ENCODE peak calls at places on chromosomes 1 and 21, in eight cellular contexts. D is hypothalamus, R is cardiac muscle cell, K is GM12891, N is left ventricle myocardium inferior, S is KBM-7, Q is NCI-H446, I is cerebellar nuclear complex. H is an unnamed sample.

GRCh38 chr1:37325010-37325409 is 149.4 kb upstream of the ZC3H12A start:
- DNase-seq in S (no peak), D (peak; percentile 52), N (no peak), K (no peak), I (no peak), Q (no peak), R (no peak), H (no peak)

GRCh38 chr1:226973898-226974543 is 33.9 kb downstream of the COQ8A start:
- DNase-seq in Q (no peak), I (no peak), R (peak; percentile 81), S (no peak), D (no peak), K (no peak), N (peak; percentile 52), H (peak; percentile 39)

GRCh38 chr1:20440785-20441200 is 45.2 kb downstream of the CAMK2N1 start:
- DNase-seq in R (peak; percentile 54), K (peak; percentile 48), I (no peak), S (peak; percentile 32), D (peak; percentile 56), N (peak; percentile 21), Q (no peak), H (no peak)

GRCh38 chr1:156664046-156664948 is 12.9 kb downstream of the NES start:
- DNase-seq in N (no peak), I (no peak), R (no peak), S (no peak), D (no peak), K (no peak), Q (no peak), H (no peak)

GRCh38 chr1:190179817-190180216 is 297.8 kb downstream of the BRINP3 start:
- DNase-seq in D (no peak), N (no peak), K (no peak), Q (no peak), S (no peak), I (no peak), R (peak; percentile 52), H (no peak)

GRCh38 chr1:179169616-179170467 is 59.6 kb downstream of the ABL2 start:
- DNase-seq in S (no peak), D (no peak), N (no peak), Q (no peak), R (peak; percentile 83), I (no peak), K (no peak), H (peak; percentile 66)

GRCh38 chr1:153793261-153793972 is 18.2 kb downstream of the SLC27A3 start:
- DNase-seq in N (no peak), K (no peak), D (no peak), Q (no peak), S (no peak), I (no peak), R (no peak), H (no peak)

GRCh38 chr1:1123581-1124507 is 8.0 kb upstream of the C1orf159 start:
- DNase-seq in N (no peak), K (no peak), S (peak; percentile 32), R (peak; percentile 43), I (no peak), D (no peak), Q (no peak), H (no peak)

GRCh38 chr1:7994827-7995226 is 31.3 kb downstream of the ERRFI1 start:
- DNase-seq in I (no peak), S (no peak), D (no peak), K (no peak), Q (no peak), N (no peak), R (no peak), H (no peak)

GRCh38 chr1:84504580-84505021 is 1.6 kb upstream of the SPATA1 start:
- DNase-seq in R (peak; percentile 74), I (no peak), S (peak; percentile 44), Q (no peak), N (no peak), D (no peak), K (no peak), H (peak; percentile 24)

GRCh38 chr21:34534522-34534921 is 22.5 kb upstream of the KCNE1 start:
- DNase-seq in D (peak; percentile 23), K (no peak), I (no peak), R (peak; percentile 53), N (no peak), Q (no peak), S (no peak), H (no peak)

GRCh38 chr1:202249846-202250245 is 56.2 kb downstream of the LGR6 start:
- DNase-seq in D (no peak), Q (no peak), N (no peak), R (peak; percentile 56), K (no peak), S (no peak), I (no peak), H (no peak)

GRCh38 chr1:22773981-22774471 is 63.4 kb downstream of the EPHB2 start:
- DNase-seq in S (no peak), K (no peak), D (peak; percentile 32), I (no peak), Q (peak; percentile 64), N (peak; percentile 74), R (peak; percentile 89), H (no peak)